ENCODE peak calls at places on chromosomes 3 and 15, in four cellular contexts. X is AG09309, G is fibroblast of villous mesenchyme, I is HCT116. W is an unnamed sample.

GRCh38 chr15:59222906-59223579 is 16.4 kb downstream of the LDHAL6B start:
- DNase-seq in I (no peak), G (no peak), X (no peak), W (no peak)

GRCh38 chr15:101067660-101068522 is 148.7 kb downstream of the LRRK1 start:
- DNase-seq in G (peak; percentile 18), I (no peak), X (no peak), W (no peak)

GRCh38 chr3:186489507-186489906 is 54.7 kb downstream of the CRYGS start:
- DNase-seq in I (no peak), X (no peak), G (no peak), W (no peak)

GRCh38 chr15:51731549-51732267 is 5.7 kb downstream of the LYSMD2 start:
- DNase-seq in G (peak; percentile 91), I (no peak), X (peak; percentile 25), W (no peak)

GRCh38 chr3:109863701-109864100 is 526.4 kb upstream of the DPPA4 start:
- DNase-seq in I (no peak), X (no peak), G (no peak), W (no peak)

GRCh38 chr15:71153823-71154524 is 38.7 kb downstream of the THSD4 start:
- DNase-seq in G (peak; percentile 21), X (no peak), I (no peak), W (peak; percentile 27)

GRCh38 chr3:152190636-152191183 is 78.0 kb upstream of the MBNL1 start:
- DNase-seq in I (no peak), G (no peak), X (no peak), W (no peak)

GRCh38 chr3:197746214-197746613 is 3.5 kb upstream of the FYTTD1 start:
- DNase-seq in G (no peak), I (no peak), X (no peak), W (no peak)

GRCh38 chr3:119297169-119297568 is 3.0 kb downstream of the ARHGAP31 start:
- DNase-seq in I (no peak), G (no peak), X (no peak), W (peak; percentile 78)

GRCh38 chr3:55497250-55497649 is 10.1 kb upstream of the WNT5A start:
- DNase-seq in X (no peak), I (no peak), G (no peak), W (no peak)

GRCh38 chr3:141094851-141095545 is 43.9 kb downstream of the SPSB4 start:
- DNase-seq in G (no peak), I (no peak), X (no peak), W (peak; percentile 52)
- H3K4me3 ChIP-seq in G (no peak overlapping the region), I (no peak overlapping the region), X (no peak overlapping the region), W (peak overlapping the region; percentile 7)

GRCh38 chr3:75687323-75687722 is 23.2 kb downstream of the FRG2C start:
- DNase-seq in X (no peak), I (no peak), G (no peak), W (no peak)
- TF ChIP-seq CTCF in X (no peak), I (no peak), G (no peak), W (no peak)

DNA sequence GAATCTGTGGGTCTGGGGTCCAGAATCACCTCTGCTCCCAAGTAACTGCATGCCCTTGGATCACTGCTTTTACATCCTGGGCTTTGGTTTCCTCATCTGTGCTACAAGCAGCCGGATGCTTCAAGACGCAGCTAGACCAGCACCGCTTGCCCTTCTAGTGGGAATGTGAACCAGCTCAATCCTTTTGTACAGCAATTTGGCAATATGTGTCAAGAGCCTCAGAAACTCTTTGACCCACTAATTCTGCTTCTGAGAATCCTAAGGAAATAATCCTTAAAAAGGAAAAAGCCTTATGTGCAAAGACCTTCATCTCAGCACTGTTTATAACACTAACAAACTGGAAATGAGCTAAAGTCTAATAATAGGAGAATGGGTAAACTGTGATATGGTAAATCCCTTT is 48.7 kb downstream of the ADCY5 start:
- DNase-seq in G (no peak), X (no peak), I (no peak), W (no peak)
- H3K4me3 ChIP-seq in G (no peak overlapping the region), X (no peak overlapping the region), I (no peak overlapping the region), W (no peak overlapping the region)

GRCh38 chr15:23503546-23503945 is 56.5 kb upstream of the GOLGA6L2 start:
- DNase-seq in I (no peak), G (no peak), X (no peak), W (no peak)

DNA sequence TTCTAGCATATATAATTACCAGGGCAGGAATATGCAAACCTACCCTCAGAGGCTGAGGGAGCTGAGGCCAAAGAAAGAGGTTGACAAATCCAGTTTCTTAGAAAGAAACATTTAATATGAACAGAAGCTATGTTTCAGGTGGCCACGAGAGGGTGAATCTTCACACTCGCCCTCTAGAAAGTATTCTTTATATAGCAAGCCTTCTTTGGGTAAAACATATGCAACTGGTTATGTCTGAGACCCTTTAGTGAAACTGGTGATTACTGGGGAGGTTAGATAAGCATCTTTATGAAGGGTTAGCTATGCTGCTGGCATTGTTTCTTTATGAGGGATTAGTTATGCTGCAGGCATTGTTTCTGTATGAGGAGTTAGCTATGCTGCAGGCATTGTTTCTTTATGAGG is 50.7 kb upstream of the GOLGA6L2 start:
- DNase-seq in X (no peak), G (peak; percentile 7), I (no peak), W (peak; percentile 8)
- TF ChIP-seq CTCF in X (peak; percentile 43), G (peak; percentile 51), I (no peak), W (peak; percentile 41)

DNA sequence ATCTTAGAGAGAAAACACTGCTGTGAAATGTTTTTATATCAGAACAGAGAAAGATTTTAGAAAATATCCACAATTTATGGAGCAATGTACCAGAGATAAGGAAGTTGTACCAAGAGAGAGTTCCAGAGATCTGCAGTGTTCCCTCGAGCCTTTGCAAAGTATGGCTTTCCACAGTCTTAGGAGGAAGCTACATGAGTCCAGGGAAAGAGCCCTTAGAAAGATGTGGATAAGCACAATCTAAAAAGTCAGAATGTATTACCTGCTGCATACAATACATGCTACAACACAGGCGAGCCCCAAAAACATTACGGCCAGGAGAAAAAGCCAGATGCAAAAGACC is 56.4 kb downstream of the ZNF860 start:
- DNase-seq in X (no peak), I (no peak), G (no peak), W (no peak)
- H3K4me3 ChIP-seq in X (no peak overlapping the region), I (no peak overlapping the region), G (no peak overlapping the region), W (no peak overlapping the region)

GRCh38 chr3:43043793-43044192 is 62.1 kb downstream of the POMGNT2 start:
- DNase-seq in X (no peak), I (no peak), G (no peak), W (no peak)

GRCh38 chr3:43043071-43043766 is 62.7 kb downstream of the POMGNT2 start:
- DNase-seq in I (no peak), G (no peak), X (no peak), W (no peak)

GRCh38 chr3:43046583-43046982 is 59.3 kb downstream of the POMGNT2 start:
- DNase-seq in I (no peak), X (no peak), G (no peak), W (no peak)

GRCh38 chr3:43053291-43053690 is 52.6 kb downstream of the POMGNT2 start:
- DNase-seq in I (no peak), X (no peak), G (no peak), W (no peak)

DNA sequence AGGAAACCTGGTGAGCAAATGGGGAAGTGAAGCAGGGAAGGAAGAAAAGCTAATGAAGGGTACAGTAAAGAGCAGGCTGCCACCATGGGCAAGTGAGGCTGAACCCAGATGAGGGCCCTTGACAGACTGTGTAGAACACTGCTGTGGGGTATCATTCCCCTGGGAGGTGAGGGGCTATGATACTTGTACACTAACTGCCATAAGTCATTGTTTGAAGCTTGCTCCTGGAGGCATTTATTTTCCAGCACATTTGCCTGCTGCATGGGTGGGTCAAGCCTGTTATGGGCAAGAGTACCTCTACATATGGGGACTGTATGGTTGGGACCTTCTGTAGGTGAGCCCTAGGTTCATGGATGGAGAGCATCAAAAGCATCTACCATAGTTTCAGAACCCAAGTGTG is 57.4 kb downstream of the POMGNT2 start:
- DNase-seq in G (no peak), I (no peak), X (no peak), W (no peak)
- TF ChIP-seq CTCF in G (no peak), I (no peak), X (no peak), W (no peak)

GRCh38 chr3:61624300-61624699 is 62.9 kb downstream of the PTPRG start:
- DNase-seq in I (no peak), G (no peak), X (no peak), W (no peak)
- H3K4me3 ChIP-seq in I (no peak overlapping the region), G (no peak overlapping the region), X (no peak overlapping the region), W (no peak overlapping the region)

GRCh38 chr3:19065027-19065426 is 83.3 kb upstream of the KCNH8 start:
- DNase-seq in I (no peak), G (no peak), X (no peak), W (no peak)
- TF ChIP-seq CTCF in I (no peak), G (no peak), X (no peak), W (no peak)

GRCh38 chr3:126082334-126083137 is 1.4 kb downstream of the SLC41A3 start:
- DNase-seq in I (no peak), G (no peak), X (no peak), W (no peak)

GRCh38 chr3:126084667-126085180 is 800 bp upstream of the SLC41A3 start:
- DNase-seq in G (peak; percentile 63), X (no peak), I (no peak), W (no peak)

GRCh38 chr3:126083913-126084514 is at the start of gene SLC41A3:
- DNase-seq in G (peak; percentile 79), I (peak; percentile 50), X (peak; percentile 20), W (peak; percentile 80)

GRCh38 chr3:126083138-126083445 is 832 bp downstream of the SLC41A3 start:
- DNase-seq in G (no peak), X (no peak), I (no peak), W (no peak)

GRCh38 chr3:126083511-126083912 is 412 bp downstream of the SLC41A3 start:
- DNase-seq in X (no peak), I (no peak), G (peak; percentile 39), W (peak; percentile 22)
- H3K4me3 ChIP-seq in X (peak overlapping the region; percentile 66), I (peak overlapping the region; percentile 80), G (peak overlapping the region; percentile 68), W (peak overlapping the region; percentile 73)

DNA sequence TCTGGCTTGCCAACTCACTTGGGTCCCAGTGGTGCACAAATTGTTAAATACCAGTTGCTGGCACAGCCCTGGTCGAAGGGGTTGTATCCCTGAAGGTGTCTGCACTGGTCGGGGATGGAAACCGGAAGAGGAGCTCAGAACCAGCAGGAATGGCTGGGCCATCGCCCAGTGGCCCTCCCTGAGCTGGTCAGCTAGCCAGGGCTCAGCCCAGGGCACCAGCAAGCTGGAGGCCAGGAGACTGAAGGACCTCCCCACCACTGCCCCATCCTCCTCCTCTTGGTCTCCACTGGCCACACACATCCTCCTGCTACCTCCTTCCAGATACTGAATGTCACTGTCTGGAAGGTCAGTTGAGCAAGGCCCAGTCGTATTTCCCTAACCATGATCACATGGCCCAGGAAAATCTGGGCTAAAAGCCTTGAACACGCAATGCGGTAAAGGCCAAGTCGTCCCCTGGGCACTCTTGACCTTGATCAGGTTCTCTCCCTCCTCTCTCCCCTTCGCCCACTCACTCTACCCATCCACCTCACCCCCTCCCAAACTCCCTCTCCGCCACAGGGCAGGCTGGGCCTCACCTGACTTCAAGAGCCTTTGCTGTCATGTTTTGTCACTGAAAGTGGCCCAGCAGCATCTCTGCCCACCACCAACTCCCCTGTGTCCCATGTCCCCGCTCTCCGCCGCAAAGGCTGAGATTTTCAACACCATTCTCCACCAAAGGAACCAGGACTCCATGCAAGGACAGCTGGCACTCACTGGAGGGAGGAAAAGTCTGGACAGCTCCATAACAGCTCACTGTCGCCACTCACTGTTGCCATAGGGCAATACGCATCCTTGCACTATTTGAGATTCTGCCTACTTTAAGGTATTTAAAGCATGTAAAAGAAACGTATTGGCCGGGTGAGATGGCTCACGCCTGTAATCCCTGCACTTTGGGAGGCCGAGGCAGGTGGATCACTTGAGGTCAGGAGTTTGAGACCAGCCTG is 12.1 kb downstream of the ZDHHC19 start:
- DNase-seq in X (no peak), G (no peak), I (no peak), W (no peak)
- TF ChIP-seq CTCF in X (peak; percentile 30), G (no peak), I (peak; percentile 27), W (peak; percentile 15)

W was measured in AG10803.